ENCODE peak calls at places on chromosomes 2 and 18, in four cellular contexts. O is HepG2, W is K562, V is H1. Z is an unnamed sample.

GRCh38 chr2:6297238-6297637 is 568.5 kb downstream of the CMPK2 start:
- DNase-seq in V (no peak), O (no peak), W (no peak), Z (no peak)

GRCh38 chr18:35231052-35231451 is 9.8 kb upstream of the ZNF397 start:
- DNase-seq in V (peak; percentile 85), O (peak; percentile 87), W (peak; percentile 71), Z (peak; percentile 82)

GRCh38 chr2:79876430-79876829 is 363.6 kb downstream of the CTNNA2 start:
- DNase-seq in O (peak; percentile 15), W (no peak), V (no peak), Z (no peak)

GRCh38 chr2:234679766-234680687 is 183.1 kb upstream of the ARL4C start:
- DNase-seq in O (peak; percentile 98), V (peak; percentile 29), W (no peak), Z (peak; percentile 90)

GRCh38 chr2:210718503-210718902 is 162.1 kb downstream of the CPS1 start:
- DNase-seq in V (no peak), W (no peak), O (no peak), Z (no peak)

GRCh38 chr2:240816584-240817495 is 3.2 kb downstream of the KIF1A start:
- DNase-seq in W (no peak), O (no peak), V (no peak), Z (no peak)

GRCh38 chr2:165109915-165110314 is 93.9 kb downstream of the SCN3A start:
- DNase-seq in O (peak; percentile 29), V (no peak), W (no peak), Z (no peak)

GRCh38 chr2:225282858-225283693 is 116.4 kb upstream of the NYAP2 start:
- DNase-seq in W (peak; percentile 8), O (peak; percentile 16), V (no peak), Z (peak; percentile 31)

GRCh38 chr18:48920408-48921038 is 30.2 kb downstream of the SMAD7 start:
- DNase-seq in V (no peak), W (no peak), O (no peak), Z (no peak)

GRCh38 chr2:179536185-179536584 is 271.6 kb upstream of the SESTD1 start:
- DNase-seq in W (no peak), O (no peak), V (no peak), Z (no peak)

GRCh38 chr18:70288851-70289328 is at the start of gene SOCS6:
- DNase-seq in O (no peak), W (no peak), V (peak; percentile 76), Z (no peak)

GRCh38 chr2:32990556-32990955 is 43.8 kb downstream of the LTBP1 start:
- DNase-seq in V (no peak), W (no peak), O (no peak), Z (no peak)

GRCh38 chr2:85032621-85033020 is 61.7 kb downstream of the KCMF1 start:
- DNase-seq in O (no peak), W (no peak), V (no peak), Z (no peak)

GRCh38 chr2:32824415-32824814 is 122.3 kb upstream of the LTBP1 start:
- DNase-seq in V (no peak), W (no peak), O (no peak), Z (no peak)

GRCh38 chr18:8559612-8560011 is 49.6 kb upstream of the RAB12 start:
- DNase-seq in O (no peak), W (no peak), V (no peak), Z (no peak)

GRCh38 chr2:196830701-196831100 is 21.5 kb upstream of the C2orf66 start:
- DNase-seq in W (no peak), V (no peak), O (no peak), Z (no peak)

GRCh38 chr2:149145314-149146295 is 107.1 kb downstream of the LYPD6B start:
- DNase-seq in O (no peak), W (no peak), V (no peak), Z (no peak)

GRCh38 chr2:70805987-70806386 is 14.4 kb downstream of the CLEC4F start:
- DNase-seq in V (no peak), O (no peak), W (no peak), Z (no peak)

GRCh38 chr2:217940261-217941220 is 62.3 kb downstream of the TNS1 start:
- DNase-seq in O (no peak), W (no peak), V (no peak), Z (no peak)

GRCh38 chr2:217941339-217941738 is 61.5 kb downstream of the TNS1 start:
- DNase-seq in V (no peak), O (no peak), W (no peak), Z (no peak)

GRCh38 chr2:217942731-217943335 is 60.0 kb downstream of the TNS1 start:
- DNase-seq in W (no peak), O (peak; percentile 15), V (no peak), Z (no peak)

GRCh38 chr2:217943379-217944321 is 59.1 kb downstream of the TNS1 start:
- DNase-seq in V (peak; percentile 83), W (peak; percentile 74), O (peak; percentile 71), Z (peak; percentile 4)

DNA sequence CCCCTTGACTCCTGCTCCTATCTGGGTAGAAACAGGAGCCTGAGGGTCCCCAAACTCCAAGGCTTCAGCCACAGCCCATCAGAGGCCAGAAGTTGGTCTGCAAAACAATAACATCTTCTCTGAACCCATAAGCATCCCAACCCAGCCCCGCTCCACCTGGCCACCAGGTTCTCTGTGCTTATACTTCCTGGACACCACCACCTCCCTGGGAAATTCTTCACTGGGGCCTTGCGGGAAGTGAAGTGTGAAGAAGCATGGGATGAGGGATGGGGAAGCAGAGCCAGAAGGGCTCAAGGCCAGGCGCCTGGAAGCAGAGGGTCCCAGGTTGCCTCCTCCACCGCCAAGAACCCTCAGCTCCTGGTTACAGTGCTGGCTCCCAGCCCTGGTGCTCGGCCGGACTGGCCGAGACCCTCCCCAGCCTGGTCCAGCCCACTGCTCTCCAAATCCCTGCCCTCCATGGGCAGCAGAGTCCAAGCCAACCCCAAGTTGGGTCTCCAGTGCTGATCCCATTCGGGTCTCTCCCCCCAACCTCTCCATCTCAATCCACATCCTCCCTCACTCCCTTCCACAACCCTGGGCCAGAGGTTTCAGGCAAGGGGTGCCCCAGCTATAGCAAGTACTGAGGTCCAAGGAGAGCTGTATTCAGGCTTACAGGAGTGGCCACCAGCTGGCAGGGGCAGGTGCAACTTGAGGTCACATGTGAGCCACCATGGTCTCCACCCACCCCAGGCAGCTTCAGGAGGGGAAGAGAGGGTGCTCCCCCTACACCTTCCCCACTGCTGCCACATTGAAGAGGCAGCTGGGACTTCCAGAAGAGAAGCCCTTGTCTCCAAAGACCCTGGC is 60.7 kb downstream of the TNS1 start:
- DNase-seq in W (no peak), V (no peak), O (no peak), Z (no peak)
- H3K27ac ChIP-seq in W (no peak overlapping the region), V (no peak overlapping the region), O (no peak overlapping the region), Z (no peak overlapping the region)

GRCh38 chr2:161416294-161416632 is at the start of gene TBR1:
- DNase-seq in W (no peak), O (no peak), V (no peak), Z (no peak)
- H3K4me3 ChIP-seq in W (no peak within 1 kb of the TSS), O (peak within 1 kb of the TSS; percentile 68), V (peak within 1 kb of the TSS; percentile 36), Z (no peak within 1 kb of the TSS)

GRCh38 chr2:73297151-73297559 is 3.8 kb upstream of the EGR4 start:
- DNase-seq in W (no peak), V (no peak), O (no peak), Z (no peak)
- TF ChIP-seq SP1 in W (no peak), V (no peak), O (no peak), Z (no peak)

GRCh38 chr2:68832161-68832869 is 38.9 kb downstream of the BMP10 start:
- DNase-seq in O (no peak), V (peak; percentile 38), W (peak; percentile 66), Z (no peak)

GRCh38 chr2:68831688-68832087 is 39.5 kb downstream of the BMP10 start:
- DNase-seq in O (no peak), V (no peak), W (no peak), Z (no peak)

GRCh38 chr2:68835636-68836035 is 35.6 kb downstream of the BMP10 start:
- DNase-seq in W (no peak), V (no peak), O (no peak), Z (no peak)

GRCh38 chr2:68834737-68835136 is 36.5 kb downstream of the BMP10 start:
- DNase-seq in O (no peak), W (no peak), V (no peak), Z (no peak)

DNA sequence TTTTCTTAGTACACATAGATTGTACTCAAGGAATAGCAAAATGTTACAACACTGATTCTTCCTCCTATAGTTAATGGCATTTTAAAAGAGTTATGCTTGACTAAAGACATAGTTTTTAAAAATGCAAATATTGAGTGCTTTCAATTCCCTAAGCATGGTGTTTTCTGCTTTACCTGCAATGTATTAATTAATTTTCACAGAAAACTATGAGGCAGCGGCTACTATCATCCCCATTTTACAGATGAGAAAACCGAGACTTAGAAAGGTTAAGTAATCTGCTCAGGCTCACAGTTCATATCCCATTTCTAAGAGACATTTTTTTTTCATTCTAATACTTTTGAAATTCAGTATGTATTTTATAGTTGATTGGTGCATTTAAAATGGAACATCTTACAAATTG is 38.0 kb downstream of the BMP10 start:
- DNase-seq in V (no peak), W (no peak), O (no peak), Z (no peak)
- H3K27ac ChIP-seq in V (no peak overlapping the region), W (no peak overlapping the region), O (no peak overlapping the region), Z (no peak overlapping the region)

GRCh38 chr2:86037795-86038192 is 67.9 kb downstream of the POLR1A start:
- DNase-seq in O (no peak), V (no peak), W (no peak), Z (no peak)

GRCh38 chr2:86035371-86035882 is 70.3 kb downstream of the POLR1A start:
- DNase-seq in O (no peak), W (no peak), V (no peak), Z (no peak)

GRCh38 chr2:86037141-86037794 is 68.4 kb downstream of the POLR1A start:
- DNase-seq in W (no peak), O (no peak), V (no peak), Z (no peak)

GRCh38 chr2:86036790-86037138 is 68.9 kb downstream of the POLR1A start:
- DNase-seq in W (no peak), O (no peak), V (no peak), Z (no peak)

DNA sequence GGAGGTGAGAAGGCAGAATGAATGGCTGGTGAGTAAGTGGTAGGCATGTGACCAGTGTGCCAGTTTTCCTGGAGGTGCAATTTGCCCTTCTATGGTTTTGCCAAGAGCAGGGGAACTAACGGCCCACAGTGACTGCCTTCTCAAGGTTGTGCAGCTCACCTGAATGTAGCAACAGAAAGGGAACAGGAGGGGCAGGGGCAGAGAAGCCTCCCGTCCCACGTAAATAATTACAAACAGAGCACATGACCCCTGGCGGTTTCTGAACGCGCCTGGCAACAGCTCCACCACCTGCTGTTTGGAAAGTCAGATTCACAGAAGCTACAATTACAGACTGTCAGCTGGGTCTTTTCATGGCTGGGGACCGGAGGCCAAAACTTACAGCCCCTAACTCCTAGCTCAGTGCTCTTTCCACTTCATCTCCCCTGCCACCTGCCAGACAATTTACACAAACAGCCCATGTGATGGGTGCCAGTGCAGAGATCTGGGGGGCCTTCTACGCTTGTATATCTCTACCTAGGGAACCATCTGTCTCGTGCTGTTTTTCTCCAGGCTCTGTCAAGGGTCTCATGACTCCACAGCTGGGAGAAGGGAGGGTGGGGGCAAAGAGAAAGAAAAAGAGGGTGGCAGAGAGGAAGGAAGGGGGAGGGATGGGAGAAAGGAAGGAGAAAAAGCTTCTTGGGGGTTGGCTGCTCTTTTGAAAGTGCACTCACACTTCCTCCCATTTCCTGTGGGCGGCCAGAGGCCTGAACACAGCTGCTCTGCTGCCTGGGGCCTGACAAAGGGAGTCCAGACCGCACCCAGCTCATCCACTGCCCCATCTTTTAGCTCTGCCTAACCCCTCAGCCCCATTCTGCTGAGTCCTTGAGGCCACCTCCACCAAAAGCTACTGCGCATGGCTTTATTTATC is 69.5 kb downstream of the POLR1A start:
- DNase-seq in O (no peak), V (no peak), W (no peak), Z (no peak)
- H3K4me3 ChIP-seq in O (no peak overlapping the region), V (no peak overlapping the region), W (no peak overlapping the region), Z (no peak overlapping the region)

Z was measured in HCT116.